ENCODE peak calls at places on chromosomes 11 and 22, in ten cellular contexts. P, S, V, F, C, O, E, Z, Y and D are unnamed samples. For H3K27me3, the result is how much of the 10 kb centered on the place peaks cover.

GRCh38 chr11:19779740-19780139 is 67.1 kb downstream of the NAV2 start:
- ATAC-seq in V (no peak), P (no peak), S (no peak), Y (no peak), E (no peak), O (no peak), Z (no peak), C (no peak), F (no peak), D (no peak)

GRCh38 chr11:80155412-80156017 is 714.7 kb upstream of the TENM4 start:
- ATAC-seq in O (no peak), V (no peak), Y (no peak), E (peak), C (peak), F (peak), Z (no peak), S (peak), P (no peak), D (no peak)

GRCh38 chr22:44314425-44315067 is 1.8 kb upstream of the SHISAL1 start:
- ATAC-seq in Z (no peak), F (no peak), S (no peak), C (no peak), P (no peak), V (no peak), Y (no peak), E (no peak), O (no peak), D (no peak)

GRCh38 chr11:14314127-14314526 is 44.9 kb downstream of the RRAS2 start:
- ATAC-seq in P (no peak), Y (no peak), V (no peak), E (no peak), C (peak), S (no peak), O (no peak), F (no peak), Z (no peak), D (no peak)

GRCh38 chr11:27296406-27296994 is 66.5 kb downstream of the CCDC34 start:
- ATAC-seq in O (peak), S (peak), Z (no peak), V (no peak), P (peak), E (peak), C (peak), F (peak), Y (peak), D (peak)

GRCh38 chr11:118619444-118620205 is 12.2 kb downstream of the PHLDB1 start:
- ATAC-seq in V (peak), P (no peak), Z (peak), S (peak), Y (no peak), C (no peak), O (no peak), E (peak), F (no peak), D (peak)

GRCh38 chr11:66131937-66132632 is 62.0 kb downstream of the PACS1 start:
- ATAC-seq in S (no peak), V (no peak), O (no peak), Z (no peak), F (no peak), Y (no peak), E (no peak), P (no peak), C (no peak), D (no peak)

GRCh38 chr11:8080069-8080670 is 841 bp upstream of the TUB start:
- ATAC-seq in P (no peak), O (no peak), Y (no peak), F (no peak), S (no peak), C (no peak), Z (no peak), V (no peak), E (no peak), D (no peak)

GRCh38 chr22:23047265-23047664 is 23.1 kb upstream of the GNAZ start:
- ATAC-seq in V (peak), O (no peak), P (no peak), Z (no peak), Y (peak), C (no peak), E (no peak), F (no peak), S (no peak), D (no peak)

GRCh38 chr11:67435727-67436458 is 1.6 kb downstream of the PTPRCAP start:
- ATAC-seq in O (no peak), E (no peak), P (no peak), S (no peak), Z (no peak), V (no peak), Y (no peak), F (no peak), C (peak), D (no peak)

GRCh38 chr22:44249376-44250147 is 63.2 kb downstream of the SHISAL1 start:
- ATAC-seq in S (no peak), P (no peak), V (no peak), Y (no peak), F (no peak), E (no peak), C (no peak), Z (no peak), O (no peak), D (no peak)

GRCh38 chr22:33757443-33758124 is 162.7 kb downstream of the LARGE1 start:
- ATAC-seq in Y (no peak), C (no peak), S (peak), F (no peak), E (peak), P (peak), Z (no peak), O (peak), V (peak), D (no peak)

GRCh38 chr22:44039566-44040171 is 15.6 kb downstream of the PARVB start:
- ATAC-seq in O (no peak), F (no peak), C (no peak), S (no peak), V (no peak), E (no peak), Z (no peak), Y (no peak), P (no peak), D (no peak)

GRCh38 chr22:28220626-28221363 is 301.7 kb upstream of the PITPNB start:
- ATAC-seq in Z (no peak), V (peak), E (no peak), O (no peak), S (no peak), C (no peak), F (no peak), P (no peak), Y (no peak), D (no peak)

GRCh38 chr11:110349109-110349996 is 52.9 kb upstream of the RDX start:
- ATAC-seq in O (no peak), F (no peak), V (no peak), Y (no peak), S (peak), Z (no peak), E (no peak), P (no peak), C (peak), D (no peak)

GRCh38 chr11:8683115-8683807 is 669 bp downstream of the RPL27A start:
- ATAC-seq in Y (peak), V (peak), P (peak), Z (no peak), S (no peak), C (peak), O (peak), E (peak), F (peak), D (peak)

GRCh38 chr11:126426820-126427749 is 71.6 kb downstream of the ST3GAL4 start:
- ATAC-seq in P (peak), F (no peak), Z (no peak), O (no peak), C (peak), S (no peak), Y (no peak), E (no peak), V (peak), D (no peak)

GRCh38 chr11:9563196-9563730 is 10.2 kb upstream of the WEE1 start:
- ATAC-seq in F (no peak), S (no peak), O (no peak), P (no peak), V (peak), Y (no peak), C (no peak), Z (no peak), E (no peak), D (no peak)

GRCh38 chr11:128941573-128942271 is 949 bp downstream of the TP53AIP1 start:
- ATAC-seq in V (no peak), Z (no peak), Y (no peak), P (no peak), E (no peak), O (no peak), F (no peak), C (no peak), S (no peak), D (no peak)

GRCh38 chr11:68989936-68990606 is 9.3 kb upstream of the MRGPRD start:
- ATAC-seq in Y (no peak), F (no peak), V (no peak), O (no peak), S (no peak), E (no peak), Z (no peak), P (no peak), C (no peak), D (no peak)

GRCh38 chr11:111676878-111677585 is 74.8 kb downstream of the SIK2 start:
- ATAC-seq in F (peak), E (peak), S (no peak), C (no peak), Z (no peak), V (peak), Y (no peak), O (no peak), P (peak), D (no peak)

GRCh38 chr11:47189100-47189834 is 3.0 kb upstream of the PACSIN3 start:
- ATAC-seq in P (no peak), E (peak), F (no peak), Y (no peak), O (peak), V (no peak), C (no peak), Z (peak), S (peak), D (peak)

GRCh38 chr11:48900131-48900800 is 83.4 kb downstream of the TRIM51G start:
- ATAC-seq in P (no peak), Z (no peak), C (no peak), E (no peak), O (no peak), F (no peak), Y (no peak), S (no peak), V (no peak), D (no peak)

GRCh38 chr11:18312663-18313420 is 9.1 kb downstream of the HPS5 start:
- ATAC-seq in Z (peak), V (no peak), O (no peak), S (no peak), C (peak), F (no peak), Y (no peak), P (no peak), E (peak), D (no peak)

GRCh38 chr11:100639140-100639539 is 47.9 kb upstream of the ARHGAP42 start:
- ATAC-seq in F (no peak), O (no peak), V (no peak), E (peak), S (peak), P (no peak), Z (no peak), C (no peak), Y (peak), D (no peak)

GRCh38 chr11:6225896-6226295 is 8.5 kb downstream of the FHIP1B start:
- ATAC-seq in Y (peak), Z (peak), O (no peak), C (no peak), F (no peak), S (peak), E (no peak), P (no peak), V (peak), D (no peak)

GRCh38 chr11:69300124-69301032 is 6.4 kb downstream of the MYEOV start:
- ATAC-seq in C (no peak), Z (no peak), E (no peak), S (no peak), Y (no peak), P (no peak), O (no peak), V (no peak), F (no peak), D (no peak)

GRCh38 chr11:103650330-103650729 is 386.1 kb upstream of the DDI1 start:
- ATAC-seq in C (no peak), S (no peak), Y (no peak), E (no peak), V (no peak), O (no peak), P (no peak), F (no peak), Z (no peak), D (no peak)

GRCh38 chr11:20089796-20090653 is 70.2 kb downstream of the DBX1 start:
- ATAC-seq in S (peak), V (peak), O (peak), Y (peak), P (no peak), C (peak), Z (no peak), F (no peak), E (peak), D (no peak)

GRCh38 chr11:13869404-13869886 is 93.1 kb upstream of the SPON1 start:
- ATAC-seq in Z (no peak), P (no peak), C (no peak), E (no peak), V (no peak), O (no peak), Y (no peak), S (no peak), F (no peak), D (no peak)

GRCh38 chr11:131038597-131038996 is 122.3 kb upstream of the SNX19 start:
- ATAC-seq in V (no peak), P (no peak), E (no peak), O (no peak), Z (no peak), F (peak), S (no peak), C (peak), Y (peak), D (no peak)

GRCh38 chr11:76627541-76628082 is 42.9 kb downstream of the LRRC32 start:
- ATAC-seq in Y (no peak), S (no peak), F (no peak), P (no peak), Z (no peak), C (peak), O (no peak), E (no peak), V (no peak), D (no peak)

GRCh38 chr22:30299322-30299721 is 10.0 kb upstream of the CASTOR1 start:
- ATAC-seq in P (no peak), Z (no peak), Y (no peak), V (no peak), E (no peak), O (no peak), F (no peak), C (no peak), S (no peak), D (no peak)

GRCh38 chr11:118892515-118892914 is 8.8 kb downstream of the CXCR5 start:
- ATAC-seq in E (no peak), C (peak), Y (no peak), S (peak), Z (no peak), F (no peak), V (no peak), O (peak), P (no peak), D (no peak)

GRCh38 chr11:94926698-94927237 is 46.6 kb downstream of the CWC15 start:
- ATAC-seq in S (peak), P (peak), E (peak), O (peak), Y (no peak), V (peak), F (peak), C (no peak), Z (peak), D (peak)

GRCh38 chr11:78838417-78838816 is 263.8 kb upstream of the NARS2 start:
- ATAC-seq in V (no peak), F (peak), Y (no peak), E (no peak), O (no peak), S (peak), Z (no peak), P (no peak), C (no peak), D (no peak)

GRCh38 chr11:35126879-35127576 is 11.9 kb upstream of the CD44 start:
- ATAC-seq in C (peak), V (no peak), F (no peak), O (no peak), S (no peak), E (no peak), Z (no peak), Y (no peak), P (no peak), D (no peak)
- TF ChIP-seq POLR2A in C (no peak), V (no peak), F (no peak), O (no peak), S (no peak), E (no peak), Z (no peak), Y (no peak), P (no peak), D (no peak)

DNA sequence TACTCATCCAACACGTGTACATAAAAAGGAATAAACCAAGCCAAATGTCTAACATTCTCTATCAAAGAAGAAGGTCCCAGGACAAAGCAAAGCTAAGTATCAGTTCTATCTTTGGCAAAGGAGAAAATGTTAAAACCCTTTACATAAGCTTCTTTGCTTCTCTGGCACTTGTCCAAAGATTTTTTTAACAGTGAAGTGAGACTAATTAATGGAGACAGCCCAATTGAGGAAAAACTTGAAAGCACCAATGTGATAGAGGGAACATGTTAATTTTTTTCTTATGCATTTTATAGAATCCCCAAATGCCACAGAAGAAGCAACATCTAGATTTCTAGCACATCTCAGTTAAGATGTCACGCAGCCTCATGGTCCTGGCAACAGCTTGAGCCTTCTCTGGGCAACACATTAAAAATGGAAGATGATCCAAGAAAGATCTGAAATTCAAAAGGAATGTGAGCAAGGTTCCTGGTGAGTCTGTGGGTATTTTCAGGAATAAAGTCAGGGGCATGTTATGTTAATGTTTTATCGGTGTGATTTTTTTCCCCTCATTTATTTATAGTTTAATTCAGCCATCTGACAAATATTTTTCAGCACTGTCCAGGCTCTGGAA is 48.5 kb downstream of the PACSIN2 start:
- ATAC-seq in S (no peak), F (no peak), V (no peak), C (no peak), Z (no peak), O (no peak), E (no peak), P (peak), Y (no peak), D (no peak)
- H3K27me3 ChIP-seq in S (under half), F (under half), V (under half), C (under half), Z (under half), O (under half), E (under half), P (under half), Y (under half), D (under half)

GRCh38 chr22:38694049-38694448 is 6.7 kb downstream of the JOSD1 start:
- ATAC-seq in E (no peak), V (no peak), P (no peak), C (peak), O (no peak), F (no peak), S (no peak), Y (peak), Z (no peak), D (no peak)
- TF ChIP-seq POLR2A in E (no peak), V (no peak), P (no peak), C (no peak), O (no peak), F (no peak), S (no peak), Y (no peak), Z (no peak), D (no peak)

DNA sequence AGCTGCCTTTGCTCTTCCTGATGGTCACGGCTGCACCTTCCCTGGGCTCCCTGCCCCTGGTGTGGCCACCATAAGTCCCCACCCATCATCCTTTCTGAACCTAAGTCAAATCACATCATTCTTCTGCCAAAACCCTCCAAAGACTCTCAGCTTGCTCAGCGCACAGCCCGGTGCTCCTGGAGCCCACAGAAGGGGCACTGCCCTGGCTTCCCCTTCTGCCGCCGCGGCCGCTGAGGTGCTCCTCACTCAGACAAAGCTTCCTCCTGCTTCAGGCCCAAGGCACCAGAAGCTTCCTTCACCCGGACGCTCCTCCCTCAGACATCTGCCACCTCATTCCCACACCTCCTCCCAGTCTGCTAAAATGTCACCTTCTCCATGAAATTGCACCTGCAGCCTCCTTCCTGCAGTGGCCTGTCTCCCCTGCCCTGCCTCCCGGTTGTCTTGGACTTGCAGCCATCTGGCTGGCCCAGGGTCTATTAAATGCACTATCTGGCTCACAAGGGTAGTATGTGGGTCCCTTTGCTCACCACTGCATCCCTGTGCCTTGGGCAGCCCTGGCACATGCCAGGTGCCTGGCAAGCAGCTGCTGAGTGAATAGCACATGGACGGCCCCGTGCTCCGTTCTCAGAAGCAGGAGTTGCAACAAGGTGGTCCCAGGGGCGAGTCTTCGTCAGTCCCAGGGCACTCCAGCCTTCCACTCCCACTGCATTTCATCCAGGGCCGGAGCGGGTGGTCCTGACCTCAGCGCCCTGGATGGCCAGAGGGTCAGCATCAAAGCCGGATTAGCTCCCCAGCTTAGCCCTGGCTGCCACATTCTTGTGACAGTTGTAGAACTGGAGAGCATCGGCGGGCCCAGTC is 108.1 kb downstream of the WNT7B start:
- ATAC-seq in O (no peak), E (no peak), Z (no peak), Y (no peak), S (no peak), C (no peak), P (no peak), F (no peak), V (no peak), D (no peak)
- H3K27me3 ChIP-seq in O (under half), E (under half), Z (under half), Y (under half), S (under half), C (under half), P (under half), F (under half), V (half or more), D (half or more)

DNA sequence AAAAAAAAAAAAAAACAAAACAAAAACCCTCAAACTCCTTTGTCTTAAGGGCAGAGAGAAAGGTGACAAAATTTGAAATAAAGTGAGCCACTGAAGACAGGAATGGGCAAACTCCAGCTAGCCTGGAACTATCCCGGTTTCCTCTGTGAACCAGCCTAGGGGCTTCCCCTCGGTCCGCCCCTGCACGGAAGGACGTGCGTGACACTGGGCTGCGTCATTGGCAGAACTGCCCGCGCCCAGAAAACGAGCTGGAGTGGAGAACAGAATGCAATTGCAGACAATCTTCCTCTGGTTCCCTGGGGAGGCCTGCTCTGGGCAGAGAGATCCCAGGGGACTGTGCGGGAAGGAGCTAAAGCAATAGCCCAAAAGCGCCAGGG is 628 bp downstream of the RAB38 start:
- ATAC-seq in C (peak), S (peak), P (no peak), Z (peak), Y (peak), V (peak), O (peak), E (peak), F (peak), D (peak)
- TF ChIP-seq POLR2A in C (no peak), S (no peak), P (no peak), Z (no peak), Y (no peak), V (no peak), O (peak), E (peak), F (no peak), D (no peak)

DNA sequence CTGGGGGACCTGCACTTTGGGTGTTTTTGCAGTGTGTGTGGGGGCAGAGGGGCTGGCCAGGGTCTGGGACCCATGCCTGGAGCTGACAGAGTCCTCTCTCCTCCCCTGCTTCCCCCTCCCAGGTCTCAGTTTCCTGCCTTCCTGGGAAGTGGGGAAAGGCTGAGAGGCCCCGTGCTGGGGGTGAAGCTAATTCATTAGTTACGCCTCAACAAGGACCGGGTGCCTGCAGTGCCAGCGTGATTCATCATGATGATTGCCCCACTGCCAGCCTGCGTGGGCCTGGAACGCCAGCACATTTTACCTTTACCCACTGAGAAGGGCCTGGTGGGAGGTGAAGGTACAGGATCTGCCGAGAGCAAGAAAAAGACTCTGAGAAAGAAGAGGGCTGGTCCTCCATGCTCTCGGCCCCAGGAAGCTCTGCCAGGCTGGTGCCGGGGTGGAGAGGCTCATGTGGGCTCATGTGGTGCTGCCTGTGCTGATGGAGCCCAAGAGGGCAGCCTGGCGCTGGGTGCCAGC is 2.9 kb upstream of the LRRC10B start:
- ATAC-seq in V (no peak), E (no peak), C (no peak), Z (no peak), P (no peak), O (no peak), S (no peak), Y (no peak), F (no peak), D (no peak)
- H3K27me3 ChIP-seq in V (under half), E (half or more), C (under half), Z (under half), P (under half), O (under half), S (under half), Y (under half), F (under half), D (half or more)